ENCODE peak calls at places on chromosomes 11 and 22, in eight cellular contexts. C is adrenal gland; R is NCI-H1092 treated with DMSO at 0.1 percent for 48 hours; F is cardiac muscle cell; A is stimulated activated CD4-positive, alpha-beta T cell treated with anti-CD3 and anti-CD28 coated beads, Interleukin-4, amount 100 ng/mL, for 48 hours; J is Caki2; Y is HTR-8/SVneo; B is left ventricle myocardium superior. G is an unnamed sample.

GRCh38 chr22:24952837-24953293 is 349 bp downstream of the KIAA1671 start:
- DNase-seq in C (peak; percentile 88), R (peak; percentile 34), F (no peak), A (no peak), J (peak; percentile 84), Y (no peak), B (no peak), G (no peak)

GRCh38 chr11:102763440-102763839 is 17.0 kb downstream of the MMP10 start:
- DNase-seq in C (no peak), R (no peak), F (no peak), A (no peak), J (no peak), Y (no peak), B (no peak), G (no peak)

GRCh38 chr22:36435516-36436415 is 45.7 kb downstream of the TXN2 start:
- DNase-seq in C (no peak), R (peak; percentile 62), F (peak; percentile 67), A (no peak), J (peak; percentile 43), Y (no peak), B (no peak), G (no peak)

GRCh38 chr22:38298312-38299000 is 18.8 kb downstream of the CSNK1E start:
- DNase-seq in C (no peak), R (no peak), F (no peak), A (peak; percentile 38), J (peak; percentile 60), Y (peak; percentile 77), B (no peak), G (no peak)

GRCh38 chr11:76148941-76149613 is 57.2 kb downstream of the WNT11 start:
- DNase-seq in C (peak; percentile 6), R (no peak), F (no peak), A (no peak), J (no peak), Y (no peak), B (no peak), G (peak; percentile 33)

GRCh38 chr11:123593570-123593969 is 60.9 kb downstream of the SCN3B start:
- DNase-seq in C (no peak), R (no peak), F (no peak), A (no peak), J (no peak), Y (no peak), B (no peak), G (no peak)

GRCh38 chr11:76241243-76242000 is 35.1 kb upstream of the WNT11 start:
- DNase-seq in C (no peak), R (no peak), F (no peak), A (no peak), J (no peak), Y (no peak), B (no peak), G (no peak)

GRCh38 chr11:75301602-75302345 is 49.7 kb downstream of the ARRB1 start:
- DNase-seq in C (no peak), R (peak; percentile 73), F (peak; percentile 38), A (no peak), J (no peak), Y (no peak), B (no peak), G (no peak)

GRCh38 chr22:40462195-40462988 is 92.0 kb downstream of the SGSM3 start:
- DNase-seq in C (no peak), R (no peak), F (no peak), A (no peak), J (no peak), Y (no peak), B (no peak), G (no peak)

GRCh38 chr22:45880091-45880651 is 96.8 kb downstream of the WNT7B start:
- DNase-seq in C (no peak), R (no peak), F (no peak), A (no peak), J (no peak), Y (no peak), B (peak; percentile 29), G (no peak)

GRCh38 chr11:72037554-72038311 is 39.0 kb downstream of the IL18BP start:
- DNase-seq in C (no peak), R (no peak), F (no peak), A (no peak), J (no peak), Y (no peak), B (peak; percentile 59), G (no peak)

GRCh38 chr22:48376428-48376827 is 1451.2 kb downstream of the BRD1 start:
- DNase-seq in C (no peak), R (no peak), F (no peak), A (no peak), J (no peak), Y (no peak), B (no peak), G (no peak)

GRCh38 chr22:35334010-35334409 is 34.3 kb downstream of the TOM1 start:
- DNase-seq in C (no peak), R (no peak), F (no peak), A (no peak), J (no peak), Y (no peak), B (no peak), G (peak; percentile 40)

GRCh38 chr11:102666331-102666957 is 39.1 kb downstream of the MMP27 start:
- DNase-seq in C (peak; percentile 20), R (peak; percentile 25), F (peak; percentile 64), A (no peak), J (peak; percentile 26), Y (peak; percentile 71), B (no peak), G (no peak)

GRCh38 chr22:41401781-41402648 is 20.3 kb downstream of the TEF start:
- DNase-seq in C (peak; percentile 91), R (peak; percentile 62), F (peak; percentile 36), A (no peak), J (peak; percentile 39), Y (peak; percentile 62), B (peak; percentile 88), G (peak; percentile 80)

GRCh38 chr11:130606181-130606580 is 157.7 kb downstream of the ADAMTS15 start:
- DNase-seq in C (no peak), R (no peak), F (no peak), A (no peak), J (no peak), Y (no peak), B (no peak), G (no peak)

GRCh38 chr22:22023581-22024137 is 41.1 kb upstream of the TOP3B start:
- DNase-seq in C (no peak), R (no peak), F (no peak), A (no peak), J (no peak), Y (no peak), B (no peak), G (no peak)

GRCh38 chr22:44256860-44257560 is 55.7 kb downstream of the SHISAL1 start:
- DNase-seq in C (no peak), R (no peak), F (no peak), A (no peak), J (no peak), Y (no peak), B (no peak), G (no peak)

GRCh38 chr22:35033635-35034296 is 32.2 kb upstream of the ISX start:
- DNase-seq in C (no peak), R (no peak), F (no peak), A (no peak), J (no peak), Y (no peak), B (no peak), G (no peak)

GRCh38 chr11:102473543-102473942 is 21.0 kb upstream of the TMEM123 start:
- DNase-seq in C (no peak), R (no peak), F (no peak), A (no peak), J (no peak), Y (no peak), B (no peak), G (no peak)

GRCh38 chr11:95469268-95469667 is 238.3 kb upstream of the SESN3 start:
- DNase-seq in C (no peak), R (no peak), F (no peak), A (no peak), J (no peak), Y (no peak), B (no peak), G (no peak)

GRCh38 chr22:42318967-42319366 is 48.5 kb upstream of the TCF20 start:
- DNase-seq in C (no peak), R (no peak), F (no peak), A (no peak), J (no peak), Y (no peak), B (no peak), G (no peak)

GRCh38 chr11:88174627-88175003 is 628 bp downstream of the RAB38 start:
- DNase-seq in C (peak; percentile 86), R (peak; percentile 38), F (no peak), A (peak; percentile 49), J (peak; percentile 61), Y (no peak), B (peak; percentile 63), G (peak; percentile 83)

GRCh38 chr11:93350835-93351234 is 20.3 kb downstream of the DEUP1 start:
- DNase-seq in C (no peak), R (no peak), F (no peak), A (no peak), J (no peak), Y (no peak), B (no peak), G (no peak)

GRCh38 chr11:119339581-119340334 is 925 bp downstream of the C1QTNF5 start:
- DNase-seq in C (peak; percentile 69), R (no peak), F (peak; percentile 87), A (peak; percentile 49), J (peak; percentile 27), Y (peak; percentile 61), B (peak; percentile 88), G (peak; percentile 87)

GRCh38 chr22:37048133-37048532 is 3.4 kb upstream of the KCTD17 start:
- DNase-seq in C (no peak), R (no peak), F (no peak), A (no peak), J (no peak), Y (no peak), B (no peak), G (peak; percentile 11)

GRCh38 chr22:29078869-29079207 is 6.0 kb downstream of the KREMEN1 start:
- DNase-seq in C (no peak), R (no peak), F (no peak), A (no peak), J (no peak), Y (no peak), B (no peak), G (no peak)

GRCh38 chr11:819129-819931 is 616 bp downstream of the PNPLA2 start:
- DNase-seq in C (peak; percentile 91), R (peak; percentile 84), F (peak; percentile 98), A (peak; percentile 87), J (peak; percentile 79), Y (peak; percentile 81), B (peak; percentile 97), G (peak; percentile 98)

GRCh38 chr11:74019860-74020259 is 11.0 kb upstream of the UCP3 start:
- DNase-seq in C (no peak), R (no peak), F (no peak), A (peak; percentile 59), J (no peak), Y (no peak), B (no peak), G (no peak)

GRCh38 chr22:40661661-40662060 is 17.6 kb upstream of the MCHR1 start:
- DNase-seq in C (no peak), R (no peak), F (no peak), A (no peak), J (no peak), Y (no peak), B (no peak), G (peak; percentile 20)